ENCODE peak calls at places on chromosomes 4 and X, in four cellular contexts. U, P, A and T are unnamed samples.

GRCh38 chr4:80058740-80059139 is 14.3 kb downstream of the ANTXR2 start:
- DNase-seq in P (peak; percentile 75), A (peak; percentile 78), U (no peak), T (no peak)

GRCh38 chrX:134585446-134585845 is 72.8 kb downstream of the PLAC1 start:
- DNase-seq in P (no peak), A (no peak), U (no peak), T (no peak)

GRCh38 chr4:112647785-112648184 is 10.8 kb downstream of the LARP7 start:
- DNase-seq in U (no peak), P (no peak), A (no peak), T (no peak)

GRCh38 chrX:78708171-78708570 is 39.3 kb upstream of the LPAR4 start:
- DNase-seq in U (no peak), A (no peak), P (no peak), T (no peak)

GRCh38 chr4:163764569-163764968 is 270.1 kb downstream of the TMA16 start:
- DNase-seq in U (no peak), A (no peak), P (no peak), T (no peak)

GRCh38 chr4:77052352-77052751 is 23.4 kb downstream of the CCNI start:
- DNase-seq in U (no peak), A (peak; percentile 26), P (peak; percentile 72), T (peak; percentile 40)

GRCh38 chr4:107862658-107863057 is 37.9 kb downstream of the SGMS2 start:
- DNase-seq in P (peak; percentile 21), A (no peak), U (no peak), T (no peak)

GRCh38 chrX:2698604-2699003 is 7.5 kb downstream of the CD99 start:
- DNase-seq in A (no peak), U (no peak), P (no peak), T (no peak)

GRCh38 chrX:120450163-120450562 is 18.9 kb downstream of the LAMP2 start:
- DNase-seq in P (no peak), A (no peak), U (no peak), T (no peak)

GRCh38 chr4:162510115-162510514 is 346.3 kb upstream of the FSTL5 start:
- DNase-seq in P (no peak), A (no peak), U (no peak), T (no peak)

GRCh38 chrX:143669395-143669794 is 33.5 kb upstream of the SLITRK4 start:
- DNase-seq in A (no peak), P (no peak), U (no peak), T (no peak)

GRCh38 chr4:141081921-141082381 is 51.3 kb downstream of the RNF150 start:
- DNase-seq in U (no peak), A (no peak), P (no peak), T (no peak)

GRCh38 chrX:68853665-68854251 is 24.9 kb downstream of the EFNB1 start:
- DNase-seq in U (no peak), A (no peak), P (no peak), T (no peak)

GRCh38 chr4:164381859-164382258 is 372.1 kb upstream of the SMIM31 start:
- DNase-seq in P (no peak), U (no peak), A (no peak), T (no peak)

GRCh38 chrX:107675823-107676555 is 47.7 kb downstream of the PRPS1 start:
- DNase-seq in A (no peak), P (no peak), U (no peak), T (no peak)

GRCh38 chrX:40573763-40574162 is 7.0 kb upstream of the ATP6AP2 start:
- DNase-seq in A (no peak), U (no peak), P (peak; percentile 48), T (no peak)

GRCh38 chrX:10106801-10107200 is 50.0 kb upstream of the CLCN4 start:
- DNase-seq in A (no peak), U (no peak), P (peak; percentile 73), T (no peak)

GRCh38 chr4:31557444-31557843 is 837.3 kb downstream of the PCDH7 start:
- DNase-seq in A (no peak), U (no peak), P (no peak), T (no peak)

GRCh38 chrX:136209751-136210150 is 41.4 kb downstream of the MAP7D3 start:
- DNase-seq in U (no peak), A (no peak), P (no peak), T (no peak)

GRCh38 chr4:104500452-104500851 is 5.8 kb upstream of the CXXC4 start:
- DNase-seq in U (peak; percentile 19), P (no peak), A (no peak), T (no peak)

GRCh38 chr4:184120549-184121127 is 97.0 kb downstream of the ENPP6 start:
- DNase-seq in U (no peak), A (no peak), P (no peak), T (no peak)

GRCh38 chr4:70240192-70240591 is 2.2 kb upstream of the CSN3 start:
- DNase-seq in A (no peak), U (no peak), P (no peak), T (no peak)

GRCh38 chrX:47191331-47191730 is 2.3 kb upstream of the UBA1 start:
- DNase-seq in U (peak; percentile 70), P (peak; percentile 71), A (no peak), T (no peak)

GRCh38 chr4:109313168-109314133 is 11.0 kb upstream of the COL25A1 start:
- DNase-seq in P (no peak), A (no peak), U (no peak), T (no peak)

GRCh38 chr4:151727365-151727764 is 33.4 kb downstream of the GATB start:
- DNase-seq in P (no peak), U (no peak), A (no peak), T (no peak)

GRCh38 chr4:121721700-121722099 is 24.9 kb upstream of the ANXA5 start:
- DNase-seq in U (no peak), P (no peak), A (no peak), T (no peak)

GRCh38 chrX:71103110-71103983 is 3.2 kb downstream of the CXorf65 start:
- DNase-seq in A (peak; percentile 15), P (peak; percentile 72), U (no peak), T (no peak)

GRCh38 chr4:73520821-73521220 is 39.3 kb downstream of the AFM start:
- DNase-seq in U (no peak), A (no peak), P (no peak), T (no peak)

GRCh38 chr4:28772066-28772465 is 1911.4 kb downstream of the STIM2 start:
- DNase-seq in U (no peak), A (no peak), P (no peak), T (no peak)

GRCh38 chr4:1369484-1370079 is 22.6 kb downstream of the UVSSA start:
- DNase-seq in A (no peak), P (no peak), U (no peak), T (no peak)